ENCODE peak calls at places on chromosomes 11 and 22, in ten cellular contexts. Q is suprapubic skin; C is left kidney; P is stimulated activated CD4-positive, alpha-beta T cell treated with anti-CD3 and anti-CD28 coated beads, Interleukin-1b, Interleukin-23, amount 100 ng/mL, for 1 hour; T is NCI-H1092; K is effector memory CD8-positive, alpha-beta T cell; G is NCI-H1436; W is fibroblast of gingiva; B is iPS DF 19.7; J is occipital lobe. A is an unnamed sample.

GRCh38 chr11:75816561-75817239 is 1.7 kb downstream of the UVRAG start:
- DNase-seq in P (no peak), W (no peak), K (no peak), J (no peak), G (no peak), C (no peak), T (no peak), B (no peak), Q (no peak), A (no peak)

GRCh38 chr22:21938906-21939305 is 13.7 kb downstream of the PPM1F start:
- DNase-seq in P (no peak), W (no peak), B (no peak), C (no peak), K (no peak), Q (no peak), J (no peak), T (no peak), G (no peak), A (no peak)

GRCh38 chr11:64848779-64849599 is 4.5 kb upstream of the CDC42BPG start:
- DNase-seq in P (no peak), W (no peak), J (no peak), K (no peak), Q (no peak), B (no peak), T (peak; percentile 32), C (no peak), G (no peak), A (no peak)

GRCh38 chr11:120098503-120099054 is 39.3 kb downstream of the TRIM29 start:
- DNase-seq in T (no peak), Q (no peak), G (no peak), K (no peak), P (no peak), C (peak; percentile 66), W (no peak), J (no peak), B (no peak), A (no peak)

GRCh38 chr11:6546735-6547134 is 49.7 kb downstream of the DNHD1 start:
- DNase-seq in J (no peak), P (no peak), K (no peak), W (no peak), C (no peak), Q (no peak), T (no peak), B (no peak), G (no peak), A (no peak)

GRCh38 chr11:128323381-128323780 is 264.0 kb downstream of the ETS1 start:
- DNase-seq in T (no peak), P (no peak), C (no peak), J (no peak), W (peak; percentile 42), K (peak; percentile 20), G (no peak), Q (no peak), B (no peak), A (no peak)

GRCh38 chr22:27576815-27577564 is 224.6 kb downstream of the MN1 start:
- DNase-seq in J (no peak), K (no peak), B (no peak), W (no peak), T (no peak), G (no peak), P (no peak), C (peak; percentile 87), Q (no peak), A (no peak)

GRCh38 chr11:65448074-65448417 is 25.4 kb downstream of the NEAT1 start:
- DNase-seq in J (no peak), T (no peak), B (no peak), C (no peak), P (no peak), K (no peak), Q (no peak), G (no peak), W (no peak), A (no peak)

GRCh38 chr11:111585371-111585770 is 16.9 kb upstream of the SIK2 start:
- DNase-seq in C (no peak), T (no peak), G (no peak), P (no peak), B (no peak), J (no peak), K (no peak), W (peak; percentile 19), Q (no peak), A (no peak)

GRCh38 chr11:65440831-65441499 is 18.4 kb downstream of the NEAT1 start:
- DNase-seq in Q (peak; percentile 38), C (no peak), J (no peak), B (no peak), W (peak; percentile 72), K (no peak), T (no peak), P (no peak), G (no peak), A (no peak)

GRCh38 chr22:36464715-36465231 is 16.7 kb downstream of the TXN2 start:
- DNase-seq in C (no peak), W (no peak), T (no peak), G (no peak), K (no peak), B (no peak), P (no peak), Q (no peak), J (no peak), A (no peak)

GRCh38 chr22:23085785-23086184 is 15.5 kb downstream of the GNAZ start:
- DNase-seq in B (no peak), K (no peak), T (no peak), Q (no peak), W (no peak), P (no peak), C (no peak), G (no peak), J (no peak), A (no peak)

GRCh38 chr11:34184505-34185015 is 79.1 kb downstream of the NAT10 start:
- DNase-seq in Q (no peak), B (no peak), J (no peak), W (no peak), K (no peak), T (no peak), C (no peak), P (no peak), G (no peak), A (no peak)

GRCh38 chr11:119484741-119485605 is 62.0 kb upstream of the THY1 start:
- DNase-seq in J (no peak), T (no peak), C (peak; percentile 58), W (no peak), G (no peak), P (no peak), B (no peak), Q (peak; percentile 45), K (no peak), A (no peak)

GRCh38 chr11:106733518-106734162 is 284.6 kb downstream of the GUCY1A2 start:
- DNase-seq in K (no peak), C (no peak), J (no peak), W (no peak), T (no peak), G (no peak), Q (no peak), B (no peak), P (no peak), A (no peak)

GRCh38 chr11:61392991-61393595 is 706 bp downstream of the TMEM216 start:
- DNase-seq in P (no peak), T (no peak), W (no peak), C (peak; percentile 55), B (no peak), Q (no peak), J (no peak), G (no peak), K (no peak), A (no peak)

GRCh38 chr11:12248330-12248729 is 129.0 kb upstream of the PARVA start:
- DNase-seq in G (no peak), W (peak; percentile 32), B (no peak), T (peak; percentile 88), C (peak; percentile 57), P (no peak), K (no peak), Q (no peak), J (peak; percentile 46), A (peak; percentile 69)

GRCh38 chr11:70247042-70247709 is 23.3 kb upstream of the PPFIA1 start:
- DNase-seq in K (no peak), G (no peak), W (no peak), Q (no peak), T (no peak), C (peak; percentile 35), P (no peak), J (no peak), B (no peak), A (no peak)

GRCh38 chr11:45379162-45379863 is 93.2 kb upstream of the SYT13 start:
- DNase-seq in C (no peak), P (no peak), G (no peak), Q (no peak), W (no peak), K (no peak), J (no peak), B (no peak), T (no peak), A (no peak)

GRCh38 chr11:109059402-109059801 is 362.6 kb upstream of the C11orf87 start:
- DNase-seq in Q (no peak), B (no peak), K (no peak), G (no peak), C (no peak), P (no peak), W (no peak), J (no peak), T (no peak), A (no peak)

GRCh38 chr11:114077482-114078305 is 18.2 kb downstream of the ZBTB16 start:
- DNase-seq in J (no peak), Q (peak; percentile 49), G (no peak), W (no peak), K (peak; percentile 55), P (no peak), C (no peak), B (no peak), T (no peak), A (no peak)

GRCh38 chr11:121419839-121420238 is 32.3 kb upstream of the SORL1 start:
- DNase-seq in Q (no peak), G (no peak), T (no peak), J (no peak), P (no peak), B (no peak), C (no peak), W (no peak), K (no peak), A (no peak)

GRCh38 chr11:45332486-45332934 is 46.4 kb upstream of the SYT13 start:
- DNase-seq in Q (no peak), P (peak; percentile 23), T (peak; percentile 42), K (peak; percentile 30), B (no peak), J (no peak), W (no peak), G (peak; percentile 43), C (peak; percentile 69), A (peak; percentile 24)

GRCh38 chr11:75078233-75078632 is 18.4 kb downstream of the OR2AT4 start:
- DNase-seq in Q (no peak), J (no peak), C (no peak), T (no peak), G (no peak), B (peak; percentile 28), P (no peak), K (no peak), W (no peak), A (no peak)

GRCh38 chr22:46561435-46561905 is 24.1 kb upstream of the CELSR1 start:
- DNase-seq in C (peak; percentile 86), K (no peak), J (no peak), B (no peak), P (no peak), W (no peak), G (no peak), T (no peak), Q (peak; percentile 44), A (peak; percentile 76)

GRCh38 chr11:33708970-33709369 is 8.3 kb upstream of the C11orf91 start:
- DNase-seq in G (no peak), B (no peak), J (no peak), K (no peak), W (no peak), C (no peak), Q (no peak), T (no peak), P (no peak), A (no peak)

GRCh38 chr22:47587861-47588582 is 825.6 kb downstream of the TBC1D22A start:
- DNase-seq in P (no peak), T (no peak), W (no peak), Q (peak; percentile 48), J (no peak), C (no peak), G (no peak), B (no peak), K (no peak), A (no peak)

GRCh38 chr11:29124436-29124835 is 892.4 kb downstream of the KCNA4 start:
- DNase-seq in B (no peak), W (no peak), C (no peak), G (no peak), J (no peak), T (no peak), Q (no peak), K (no peak), P (no peak), A (no peak)

A was measured in HepG2.